ENCODE peak calls at places on chromosomes 4 and X, in eight cellular contexts. One of them, this sample, is unnamed.

GRCh38 chr4:16893141-16893571 is 5.3 kb downstream of the LDB2 start:
- DNase-seq in NAMALWA: no peak
- DNase-seq in stimulated activated CD4-positive, alpha-beta T cell treated with anti-CD3 and anti-CD28 coated beads, Interleukin-4, amount 100 ng/mL, for 24 hours: no peak
- DNase-seq in stimulated activated CD8-positive, alpha-beta memory T cell treated with anti-CD3 and anti-CD28 coated beads, Interleukin-4, amount 100 ng/mL, for 1 hour: no peak
- DNase-seq in T-helper 9 cell: no peak
- DNase-seq in hepatic stellate cell: no peak
- DNase-seq in AG08396: no peak
- DNase-seq in activated CD4-positive, CD25-positive, alpha-beta regulatory T cell treated with anti-CD3 and anti-CD28 coated beads, Interleukin-2, amount 50 U/mL, for 16 hours: no peak
- DNase-seq in this sample: no peak

GRCh38 chr4:16745009-16745408 is 153.4 kb downstream of the LDB2 start:
- DNase-seq in stimulated activated CD8-positive, alpha-beta memory T cell treated with anti-CD3 and anti-CD28 coated beads, Interleukin-4, amount 100 ng/mL, for 1 hour: no peak
- DNase-seq in T-helper 9 cell: no peak
- DNase-seq in stimulated activated CD4-positive, alpha-beta T cell treated with anti-CD3 and anti-CD28 coated beads, Interleukin-4, amount 100 ng/mL, for 24 hours: no peak
- DNase-seq in activated CD4-positive, CD25-positive, alpha-beta regulatory T cell treated with anti-CD3 and anti-CD28 coated beads, Interleukin-2, amount 50 U/mL, for 16 hours: no peak
- DNase-seq in AG08396: peak
- DNase-seq in hepatic stellate cell: no peak
- DNase-seq in NAMALWA: no peak
- DNase-seq in this sample: no peak

GRCh38 chrX:119762718-119763117 is 4.3 kb downstream of the SOWAHD start:
- DNase-seq in activated CD4-positive, CD25-positive, alpha-beta regulatory T cell treated with anti-CD3 and anti-CD28 coated beads, Interleukin-2, amount 50 U/mL, for 16 hours: no peak
- DNase-seq in stimulated activated CD8-positive, alpha-beta memory T cell treated with anti-CD3 and anti-CD28 coated beads, Interleukin-4, amount 100 ng/mL, for 1 hour: no peak
- DNase-seq in stimulated activated CD4-positive, alpha-beta T cell treated with anti-CD3 and anti-CD28 coated beads, Interleukin-4, amount 100 ng/mL, for 24 hours: no peak
- DNase-seq in AG08396: no peak
- DNase-seq in T-helper 9 cell: no peak
- DNase-seq in hepatic stellate cell: no peak
- DNase-seq in NAMALWA: peak
- DNase-seq in this sample: no peak

GRCh38 chrX:17635231-17635630 is 102.1 kb upstream of the SCML1 start:
- DNase-seq in T-helper 9 cell: no peak
- DNase-seq in hepatic stellate cell: no peak
- DNase-seq in stimulated activated CD8-positive, alpha-beta memory T cell treated with anti-CD3 and anti-CD28 coated beads, Interleukin-4, amount 100 ng/mL, for 1 hour: no peak
- DNase-seq in activated CD4-positive, CD25-positive, alpha-beta regulatory T cell treated with anti-CD3 and anti-CD28 coated beads, Interleukin-2, amount 50 U/mL, for 16 hours: no peak
- DNase-seq in AG08396: no peak
- DNase-seq in stimulated activated CD4-positive, alpha-beta T cell treated with anti-CD3 and anti-CD28 coated beads, Interleukin-4, amount 100 ng/mL, for 24 hours: no peak
- DNase-seq in NAMALWA: peak
- DNase-seq in this sample: no peak

GRCh38 chr4:105715692-105716278 is 7.2 kb downstream of the GSTCD start:
- DNase-seq in activated CD4-positive, CD25-positive, alpha-beta regulatory T cell treated with anti-CD3 and anti-CD28 coated beads, Interleukin-2, amount 50 U/mL, for 16 hours: no peak
- DNase-seq in AG08396: peak
- DNase-seq in stimulated activated CD8-positive, alpha-beta memory T cell treated with anti-CD3 and anti-CD28 coated beads, Interleukin-4, amount 100 ng/mL, for 1 hour: no peak
- DNase-seq in NAMALWA: peak
- DNase-seq in T-helper 9 cell: no peak
- DNase-seq in hepatic stellate cell: peak
- DNase-seq in stimulated activated CD4-positive, alpha-beta T cell treated with anti-CD3 and anti-CD28 coated beads, Interleukin-4, amount 100 ng/mL, for 24 hours: no peak
- DNase-seq in this sample: no peak

GRCh38 chr4:54076673-54077072 is 12.3 kb upstream of the CHIC2 start:
- DNase-seq in hepatic stellate cell: no peak
- DNase-seq in activated CD4-positive, CD25-positive, alpha-beta regulatory T cell treated with anti-CD3 and anti-CD28 coated beads, Interleukin-2, amount 50 U/mL, for 16 hours: no peak
- DNase-seq in stimulated activated CD4-positive, alpha-beta T cell treated with anti-CD3 and anti-CD28 coated beads, Interleukin-4, amount 100 ng/mL, for 24 hours: no peak
- DNase-seq in AG08396: no peak
- DNase-seq in stimulated activated CD8-positive, alpha-beta memory T cell treated with anti-CD3 and anti-CD28 coated beads, Interleukin-4, amount 100 ng/mL, for 1 hour: no peak
- DNase-seq in T-helper 9 cell: no peak
- DNase-seq in NAMALWA: no peak
- DNase-seq in this sample: no peak

GRCh38 chr4:11632488-11632887 is 203.8 kb upstream of the HS3ST1 start:
- DNase-seq in NAMALWA: no peak
- DNase-seq in T-helper 9 cell: no peak
- DNase-seq in stimulated activated CD4-positive, alpha-beta T cell treated with anti-CD3 and anti-CD28 coated beads, Interleukin-4, amount 100 ng/mL, for 24 hours: no peak
- DNase-seq in AG08396: no peak
- DNase-seq in hepatic stellate cell: no peak
- DNase-seq in stimulated activated CD8-positive, alpha-beta memory T cell treated with anti-CD3 and anti-CD28 coated beads, Interleukin-4, amount 100 ng/mL, for 1 hour: no peak
- DNase-seq in activated CD4-positive, CD25-positive, alpha-beta regulatory T cell treated with anti-CD3 and anti-CD28 coated beads, Interleukin-2, amount 50 U/mL, for 16 hours: no peak
- DNase-seq in this sample: no peak

GRCh38 chr4:127988638-127989037 is 23.4 kb downstream of the ABHD18 start:
- DNase-seq in T-helper 9 cell: no peak
- DNase-seq in NAMALWA: no peak
- DNase-seq in activated CD4-positive, CD25-positive, alpha-beta regulatory T cell treated with anti-CD3 and anti-CD28 coated beads, Interleukin-2, amount 50 U/mL, for 16 hours: no peak
- DNase-seq in hepatic stellate cell: no peak
- DNase-seq in AG08396: no peak
- DNase-seq in stimulated activated CD4-positive, alpha-beta T cell treated with anti-CD3 and anti-CD28 coated beads, Interleukin-4, amount 100 ng/mL, for 24 hours: no peak
- DNase-seq in stimulated activated CD8-positive, alpha-beta memory T cell treated with anti-CD3 and anti-CD28 coated beads, Interleukin-4, amount 100 ng/mL, for 1 hour: no peak
- DNase-seq in this sample: no peak

GRCh38 chr4:107800058-107800457 is 24.7 kb upstream of the SGMS2 start:
- DNase-seq in stimulated activated CD4-positive, alpha-beta T cell treated with anti-CD3 and anti-CD28 coated beads, Interleukin-4, amount 100 ng/mL, for 24 hours: no peak
- DNase-seq in activated CD4-positive, CD25-positive, alpha-beta regulatory T cell treated with anti-CD3 and anti-CD28 coated beads, Interleukin-2, amount 50 U/mL, for 16 hours: no peak
- DNase-seq in NAMALWA: no peak
- DNase-seq in hepatic stellate cell: no peak
- DNase-seq in AG08396: no peak
- DNase-seq in stimulated activated CD8-positive, alpha-beta memory T cell treated with anti-CD3 and anti-CD28 coated beads, Interleukin-4, amount 100 ng/mL, for 1 hour: no peak
- DNase-seq in T-helper 9 cell: no peak
- DNase-seq in this sample: no peak

GRCh38 chr4:152810715-152811287 is 31.0 kb downstream of the ARFIP1 start:
- DNase-seq in stimulated activated CD4-positive, alpha-beta T cell treated with anti-CD3 and anti-CD28 coated beads, Interleukin-4, amount 100 ng/mL, for 24 hours: no peak
- DNase-seq in AG08396: no peak
- DNase-seq in activated CD4-positive, CD25-positive, alpha-beta regulatory T cell treated with anti-CD3 and anti-CD28 coated beads, Interleukin-2, amount 50 U/mL, for 16 hours: no peak
- DNase-seq in T-helper 9 cell: no peak
- DNase-seq in stimulated activated CD8-positive, alpha-beta memory T cell treated with anti-CD3 and anti-CD28 coated beads, Interleukin-4, amount 100 ng/mL, for 1 hour: no peak
- DNase-seq in NAMALWA: no peak
- DNase-seq in hepatic stellate cell: no peak
- DNase-seq in this sample: no peak

GRCh38 chr4:25986807-25987206 is 72.8 kb downstream of the SMIM20 start:
- DNase-seq in T-helper 9 cell: no peak
- DNase-seq in hepatic stellate cell: no peak
- DNase-seq in stimulated activated CD4-positive, alpha-beta T cell treated with anti-CD3 and anti-CD28 coated beads, Interleukin-4, amount 100 ng/mL, for 24 hours: no peak
- DNase-seq in activated CD4-positive, CD25-positive, alpha-beta regulatory T cell treated with anti-CD3 and anti-CD28 coated beads, Interleukin-2, amount 50 U/mL, for 16 hours: no peak
- DNase-seq in NAMALWA: no peak
- DNase-seq in AG08396: no peak
- DNase-seq in stimulated activated CD8-positive, alpha-beta memory T cell treated with anti-CD3 and anti-CD28 coated beads, Interleukin-4, amount 100 ng/mL, for 1 hour: no peak
- DNase-seq in this sample: no peak

GRCh38 chr4:151443777-151444176 is 34.8 kb downstream of the FHIP1A start:
- DNase-seq in T-helper 9 cell: no peak
- DNase-seq in stimulated activated CD8-positive, alpha-beta memory T cell treated with anti-CD3 and anti-CD28 coated beads, Interleukin-4, amount 100 ng/mL, for 1 hour: no peak
- DNase-seq in stimulated activated CD4-positive, alpha-beta T cell treated with anti-CD3 and anti-CD28 coated beads, Interleukin-4, amount 100 ng/mL, for 24 hours: no peak
- DNase-seq in AG08396: no peak
- DNase-seq in activated CD4-positive, CD25-positive, alpha-beta regulatory T cell treated with anti-CD3 and anti-CD28 coated beads, Interleukin-2, amount 50 U/mL, for 16 hours: no peak
- DNase-seq in hepatic stellate cell: no peak
- DNase-seq in NAMALWA: no peak
- DNase-seq in this sample: no peak

GRCh38 chrX:47169726-47170515 is 23.7 kb upstream of the UBA1 start:
- DNase-seq in hepatic stellate cell: no peak
- DNase-seq in NAMALWA: no peak
- DNase-seq in activated CD4-positive, CD25-positive, alpha-beta regulatory T cell treated with anti-CD3 and anti-CD28 coated beads, Interleukin-2, amount 50 U/mL, for 16 hours: no peak
- DNase-seq in AG08396: peak
- DNase-seq in stimulated activated CD8-positive, alpha-beta memory T cell treated with anti-CD3 and anti-CD28 coated beads, Interleukin-4, amount 100 ng/mL, for 1 hour: no peak
- DNase-seq in T-helper 9 cell: no peak
- DNase-seq in stimulated activated CD4-positive, alpha-beta T cell treated with anti-CD3 and anti-CD28 coated beads, Interleukin-4, amount 100 ng/mL, for 24 hours: no peak
- DNase-seq in this sample: no peak

GRCh38 chr4:40058854-40059253 is 2.2 kb downstream of the N4BP2 start:
- DNase-seq in hepatic stellate cell: no peak
- DNase-seq in stimulated activated CD4-positive, alpha-beta T cell treated with anti-CD3 and anti-CD28 coated beads, Interleukin-4, amount 100 ng/mL, for 24 hours: no peak
- DNase-seq in NAMALWA: no peak
- DNase-seq in T-helper 9 cell: no peak
- DNase-seq in activated CD4-positive, CD25-positive, alpha-beta regulatory T cell treated with anti-CD3 and anti-CD28 coated beads, Interleukin-2, amount 50 U/mL, for 16 hours: no peak
- DNase-seq in AG08396: no peak
- DNase-seq in stimulated activated CD8-positive, alpha-beta memory T cell treated with anti-CD3 and anti-CD28 coated beads, Interleukin-4, amount 100 ng/mL, for 1 hour: no peak
- DNase-seq in this sample: no peak

GRCh38 chrX:43973249-43973672 is at the start of gene NDP:
- DNase-seq in T-helper 9 cell: no peak
- DNase-seq in activated CD4-positive, CD25-positive, alpha-beta regulatory T cell treated with anti-CD3 and anti-CD28 coated beads, Interleukin-2, amount 50 U/mL, for 16 hours: no peak
- DNase-seq in AG08396: no peak
- DNase-seq in stimulated activated CD4-positive, alpha-beta T cell treated with anti-CD3 and anti-CD28 coated beads, Interleukin-4, amount 100 ng/mL, for 24 hours: no peak
- DNase-seq in hepatic stellate cell: no peak
- DNase-seq in NAMALWA: no peak
- DNase-seq in stimulated activated CD8-positive, alpha-beta memory T cell treated with anti-CD3 and anti-CD28 coated beads, Interleukin-4, amount 100 ng/mL, for 1 hour: no peak
- DNase-seq in this sample: no peak

GRCh38 chr4:188623314-188623854 is 484.1 kb downstream of the TRIML1 start:
- DNase-seq in AG08396: no peak
- DNase-seq in hepatic stellate cell: no peak
- DNase-seq in stimulated activated CD8-positive, alpha-beta memory T cell treated with anti-CD3 and anti-CD28 coated beads, Interleukin-4, amount 100 ng/mL, for 1 hour: no peak
- DNase-seq in T-helper 9 cell: no peak
- DNase-seq in activated CD4-positive, CD25-positive, alpha-beta regulatory T cell treated with anti-CD3 and anti-CD28 coated beads, Interleukin-2, amount 50 U/mL, for 16 hours: no peak
- DNase-seq in NAMALWA: no peak
- DNase-seq in stimulated activated CD4-positive, alpha-beta T cell treated with anti-CD3 and anti-CD28 coated beads, Interleukin-4, amount 100 ng/mL, for 24 hours: no peak
- DNase-seq in this sample: no peak

GRCh38 chr4:37742149-37742548 is 56.0 kb upstream of the RELL1 start:
- DNase-seq in stimulated activated CD4-positive, alpha-beta T cell treated with anti-CD3 and anti-CD28 coated beads, Interleukin-4, amount 100 ng/mL, for 24 hours: no peak
- DNase-seq in T-helper 9 cell: no peak
- DNase-seq in AG08396: no peak
- DNase-seq in stimulated activated CD8-positive, alpha-beta memory T cell treated with anti-CD3 and anti-CD28 coated beads, Interleukin-4, amount 100 ng/mL, for 1 hour: no peak
- DNase-seq in NAMALWA: no peak
- DNase-seq in hepatic stellate cell: no peak
- DNase-seq in activated CD4-positive, CD25-positive, alpha-beta regulatory T cell treated with anti-CD3 and anti-CD28 coated beads, Interleukin-2, amount 50 U/mL, for 16 hours: no peak
- DNase-seq in this sample: no peak

GRCh38 chr4:155950461-155950860 is 3.2 kb downstream of the CTSO start:
- DNase-seq in T-helper 9 cell: no peak
- DNase-seq in stimulated activated CD4-positive, alpha-beta T cell treated with anti-CD3 and anti-CD28 coated beads, Interleukin-4, amount 100 ng/mL, for 24 hours: no peak
- DNase-seq in NAMALWA: no peak
- DNase-seq in hepatic stellate cell: no peak
- DNase-seq in activated CD4-positive, CD25-positive, alpha-beta regulatory T cell treated with anti-CD3 and anti-CD28 coated beads, Interleukin-2, amount 50 U/mL, for 16 hours: no peak
- DNase-seq in stimulated activated CD8-positive, alpha-beta memory T cell treated with anti-CD3 and anti-CD28 coated beads, Interleukin-4, amount 100 ng/mL, for 1 hour: no peak
- DNase-seq in AG08396: no peak
- DNase-seq in this sample: no peak

GRCh38 chrX:44580466-44580865 is 37.8 kb upstream of the FUNDC1 start:
- DNase-seq in hepatic stellate cell: no peak
- DNase-seq in activated CD4-positive, CD25-positive, alpha-beta regulatory T cell treated with anti-CD3 and anti-CD28 coated beads, Interleukin-2, amount 50 U/mL, for 16 hours: no peak
- DNase-seq in T-helper 9 cell: no peak
- DNase-seq in AG08396: no peak
- DNase-seq in stimulated activated CD4-positive, alpha-beta T cell treated with anti-CD3 and anti-CD28 coated beads, Interleukin-4, amount 100 ng/mL, for 24 hours: no peak
- DNase-seq in stimulated activated CD8-positive, alpha-beta memory T cell treated with anti-CD3 and anti-CD28 coated beads, Interleukin-4, amount 100 ng/mL, for 1 hour: no peak
- DNase-seq in NAMALWA: no peak
- DNase-seq in this sample: no peak

GRCh38 chr4:87123241-87123640 is 97.2 kb downstream of the KLHL8 start:
- DNase-seq in AG08396: no peak
- DNase-seq in activated CD4-positive, CD25-positive, alpha-beta regulatory T cell treated with anti-CD3 and anti-CD28 coated beads, Interleukin-2, amount 50 U/mL, for 16 hours: no peak
- DNase-seq in T-helper 9 cell: no peak
- DNase-seq in hepatic stellate cell: no peak
- DNase-seq in NAMALWA: no peak
- DNase-seq in stimulated activated CD8-positive, alpha-beta memory T cell treated with anti-CD3 and anti-CD28 coated beads, Interleukin-4, amount 100 ng/mL, for 1 hour: no peak
- DNase-seq in stimulated activated CD4-positive, alpha-beta T cell treated with anti-CD3 and anti-CD28 coated beads, Interleukin-4, amount 100 ng/mL, for 24 hours: no peak
- DNase-seq in this sample: no peak

GRCh38 chrX:64205441-64205734 is at the start of gene AMER1:
- DNase-seq in stimulated activated CD4-positive, alpha-beta T cell treated with anti-CD3 and anti-CD28 coated beads, Interleukin-4, amount 100 ng/mL, for 24 hours: no peak
- DNase-seq in T-helper 9 cell: no peak
- DNase-seq in AG08396: no peak
- DNase-seq in NAMALWA: no peak
- DNase-seq in stimulated activated CD8-positive, alpha-beta memory T cell treated with anti-CD3 and anti-CD28 coated beads, Interleukin-4, amount 100 ng/mL, for 1 hour: no peak
- DNase-seq in activated CD4-positive, CD25-positive, alpha-beta regulatory T cell treated with anti-CD3 and anti-CD28 coated beads, Interleukin-2, amount 50 U/mL, for 16 hours: peak
- DNase-seq in hepatic stellate cell: no peak
- DNase-seq in this sample: no peak

GRCh38 chr4:110654254-110654635 is 31.4 kb upstream of the PITX2 start:
- DNase-seq in T-helper 9 cell: no peak
- DNase-seq in stimulated activated CD4-positive, alpha-beta T cell treated with anti-CD3 and anti-CD28 coated beads, Interleukin-4, amount 100 ng/mL, for 24 hours: no peak
- DNase-seq in stimulated activated CD8-positive, alpha-beta memory T cell treated with anti-CD3 and anti-CD28 coated beads, Interleukin-4, amount 100 ng/mL, for 1 hour: no peak
- DNase-seq in AG08396: no peak
- DNase-seq in activated CD4-positive, CD25-positive, alpha-beta regulatory T cell treated with anti-CD3 and anti-CD28 coated beads, Interleukin-2, amount 50 U/mL, for 16 hours: no peak
- DNase-seq in hepatic stellate cell: no peak
- DNase-seq in NAMALWA: no peak
- DNase-seq in this sample: no peak

GRCh38 chr4:66927937-66928336 is 617.4 kb downstream of the CENPC start:
- DNase-seq in stimulated activated CD8-positive, alpha-beta memory T cell treated with anti-CD3 and anti-CD28 coated beads, Interleukin-4, amount 100 ng/mL, for 1 hour: no peak
- DNase-seq in AG08396: no peak
- DNase-seq in stimulated activated CD4-positive, alpha-beta T cell treated with anti-CD3 and anti-CD28 coated beads, Interleukin-4, amount 100 ng/mL, for 24 hours: no peak
- DNase-seq in hepatic stellate cell: no peak
- DNase-seq in T-helper 9 cell: no peak
- DNase-seq in NAMALWA: no peak
- DNase-seq in activated CD4-positive, CD25-positive, alpha-beta regulatory T cell treated with anti-CD3 and anti-CD28 coated beads, Interleukin-2, amount 50 U/mL, for 16 hours: no peak
- DNase-seq in this sample: no peak

GRCh38 chrX:119759333-119759766 is 962 bp downstream of the SOWAHD start:
- DNase-seq in hepatic stellate cell: no peak
- DNase-seq in activated CD4-positive, CD25-positive, alpha-beta regulatory T cell treated with anti-CD3 and anti-CD28 coated beads, Interleukin-2, amount 50 U/mL, for 16 hours: no peak
- DNase-seq in stimulated activated CD4-positive, alpha-beta T cell treated with anti-CD3 and anti-CD28 coated beads, Interleukin-4, amount 100 ng/mL, for 24 hours: no peak
- DNase-seq in T-helper 9 cell: no peak
- DNase-seq in NAMALWA: no peak
- DNase-seq in AG08396: no peak
- DNase-seq in stimulated activated CD8-positive, alpha-beta memory T cell treated with anti-CD3 and anti-CD28 coated beads, Interleukin-4, amount 100 ng/mL, for 1 hour: no peak
- DNase-seq in this sample: no peak

GRCh38 chrX:1491851-1492349 is 39.2 kb upstream of the ASMTL start:
- DNase-seq in hepatic stellate cell: peak
- DNase-seq in AG08396: no peak
- DNase-seq in T-helper 9 cell: no peak
- DNase-seq in activated CD4-positive, CD25-positive, alpha-beta regulatory T cell treated with anti-CD3 and anti-CD28 coated beads, Interleukin-2, amount 50 U/mL, for 16 hours: no peak
- DNase-seq in NAMALWA: peak
- DNase-seq in stimulated activated CD4-positive, alpha-beta T cell treated with anti-CD3 and anti-CD28 coated beads, Interleukin-4, amount 100 ng/mL, for 24 hours: peak
- DNase-seq in stimulated activated CD8-positive, alpha-beta memory T cell treated with anti-CD3 and anti-CD28 coated beads, Interleukin-4, amount 100 ng/mL, for 1 hour: no peak
- DNase-seq in this sample: peak

GRCh38 chrX:15563056-15563455 is 37.7 kb downstream of the ACE2 start:
- DNase-seq in hepatic stellate cell: no peak
- DNase-seq in stimulated activated CD8-positive, alpha-beta memory T cell treated with anti-CD3 and anti-CD28 coated beads, Interleukin-4, amount 100 ng/mL, for 1 hour: no peak
- DNase-seq in activated CD4-positive, CD25-positive, alpha-beta regulatory T cell treated with anti-CD3 and anti-CD28 coated beads, Interleukin-2, amount 50 U/mL, for 16 hours: no peak
- DNase-seq in AG08396: no peak
- DNase-seq in stimulated activated CD4-positive, alpha-beta T cell treated with anti-CD3 and anti-CD28 coated beads, Interleukin-4, amount 100 ng/mL, for 24 hours: no peak
- DNase-seq in T-helper 9 cell: no peak
- DNase-seq in NAMALWA: no peak
- DNase-seq in this sample: no peak

GRCh38 chr4:108427946-108428345 is 192.4 kb upstream of the RPL34 start:
- DNase-seq in activated CD4-positive, CD25-positive, alpha-beta regulatory T cell treated with anti-CD3 and anti-CD28 coated beads, Interleukin-2, amount 50 U/mL, for 16 hours: no peak
- DNase-seq in hepatic stellate cell: no peak
- DNase-seq in AG08396: no peak
- DNase-seq in stimulated activated CD8-positive, alpha-beta memory T cell treated with anti-CD3 and anti-CD28 coated beads, Interleukin-4, amount 100 ng/mL, for 1 hour: no peak
- DNase-seq in NAMALWA: no peak
- DNase-seq in T-helper 9 cell: no peak
- DNase-seq in stimulated activated CD4-positive, alpha-beta T cell treated with anti-CD3 and anti-CD28 coated beads, Interleukin-4, amount 100 ng/mL, for 24 hours: no peak
- DNase-seq in this sample: no peak